ENCODE peak calls at places on chromosome 7, in eight cellular contexts. H is GM18507; G is stimulated activated CD8-positive, alpha-beta memory T cell treated with anti-CD3 and anti-CD28 coated beads, Interleukin-12 subunit alpha, Interleukin-12 subunit beta, amount 100 ng/mL, for 4 hours; O is GM20000; I is Calu3; U is activated CD4-positive, alpha-beta T cell treated with anti-CD3 and anti-CD28 coated beads for 4 hours; A is type B pancreatic cell; Y is AG20443. B is an unnamed sample.

GRCh38 chr7:70707823-70708243 is 424.1 kb upstream of the GALNT17 start:
- DNase-seq in H (no peak), G (no peak), O (no peak), I (no peak), U (no peak), A (no peak), Y (no peak), B (no peak)

GRCh38 chr7:114081606-114082425 is 163.0 kb upstream of the PPP1R3A start:
- DNase-seq in H (no peak), G (no peak), O (peak), I (peak), U (no peak), A (no peak), Y (peak), B (no peak)

GRCh38 chr7:21898265-21898930 is 47.3 kb downstream of the CDCA7L start:
- DNase-seq in H (peak), G (no peak), O (peak), I (no peak), U (no peak), A (no peak), Y (no peak), B (peak)

GRCh38 chr7:122225874-122226273 is 78.7 kb downstream of the FEZF1 start:
- DNase-seq in H (no peak), G (no peak), O (no peak), I (no peak), U (no peak), A (no peak), Y (no peak), B (no peak)

GRCh38 chr7:52017802-52018679 is 701.4 kb upstream of the COBL start:
- DNase-seq in H (no peak), G (no peak), O (peak), I (peak), U (no peak), A (no peak), Y (no peak), B (no peak)

GRCh38 chr7:133053321-133053891 is 28.5 kb downstream of the CHCHD3 start:
- DNase-seq in H (no peak), G (no peak), O (peak), I (no peak), U (no peak), A (no peak), Y (peak), B (no peak)

GRCh38 chr7:108627476-108628051 is 57.9 kb downstream of the DNAJB9 start:
- DNase-seq in H (no peak), G (no peak), O (no peak), I (no peak), U (no peak), A (no peak), Y (no peak), B (no peak)

GRCh38 chr7:21946228-21946709 is 570 bp upstream of the CDCA7L start:
- DNase-seq in H (no peak), G (no peak), O (no peak), I (no peak), U (no peak), A (no peak), Y (no peak), B (no peak)

GRCh38 chr7:123797673-123798526 is 47.1 kb upstream of the HYAL4 start:
- DNase-seq in H (no peak), G (no peak), O (no peak), I (peak), U (no peak), A (no peak), Y (peak), B (no peak)

GRCh38 chr7:141698247-141699015 is 3.5 kb downstream of the DENND11 start:
- DNase-seq in H (no peak), G (no peak), O (peak), I (no peak), U (no peak), A (no peak), Y (no peak), B (no peak)

GRCh38 chr7:27156508-27156898 is at the start of gene HOXA7:
- DNase-seq in H (no peak), G (no peak), O (no peak), I (no peak), U (no peak), A (peak), Y (peak), B (no peak)

GRCh38 chr7:104950754-104951153 is 63.3 kb upstream of the KMT2E start:
- DNase-seq in H (no peak), G (no peak), O (no peak), I (no peak), U (no peak), A (no peak), Y (peak), B (no peak)

GRCh38 chr7:112462236-112462635 is 12.0 kb downstream of the IFRD1 start:
- DNase-seq in H (no peak), G (no peak), O (no peak), I (peak), U (no peak), A (no peak), Y (peak), B (no peak)

GRCh38 chr7:26369519-26370385 is 78.1 kb downstream of the SNX10 start:
- DNase-seq in H (no peak), G (no peak), O (peak), I (peak), U (peak), A (no peak), Y (peak), B (no peak)

GRCh38 chr7:104955276-104955675 is 58.7 kb upstream of the KMT2E start:
- DNase-seq in H (no peak), G (no peak), O (no peak), I (no peak), U (no peak), A (no peak), Y (no peak), B (no peak)

GRCh38 chr7:109751241-109751640 is 1181.6 kb downstream of the DNAJB9 start:
- DNase-seq in H (no peak), G (no peak), O (no peak), I (no peak), U (no peak), A (no peak), Y (peak), B (no peak)

GRCh38 chr7:54664235-54665228 is 94.5 kb downstream of the SEC61G start:
- DNase-seq in H (peak), G (no peak), O (peak), I (peak), U (no peak), A (peak), Y (peak), B (peak)

GRCh38 chr7:132636581-132636980 is 60.3 kb upstream of the PLXNA4 start:
- DNase-seq in H (no peak), G (no peak), O (no peak), I (no peak), U (no peak), A (no peak), Y (no peak), B (no peak)

GRCh38 chr7:1749864-1750466 is 79.9 kb downstream of the ELFN1 start:
- DNase-seq in H (no peak), G (no peak), O (no peak), I (no peak), U (no peak), A (no peak), Y (no peak), B (no peak)

GRCh38 chr7:142412551-142413193 is 154.8 kb upstream of the PRSS58 start:
- DNase-seq in H (no peak), G (no peak), O (peak), I (peak), U (peak), A (no peak), Y (peak), B (peak)

GRCh38 chr7:122166708-122167107 is 22.7 kb upstream of the AASS start:
- DNase-seq in H (no peak), G (no peak), O (no peak), I (peak), U (no peak), A (no peak), Y (peak), B (no peak)

GRCh38 chr7:83005410-83005809 is 157.3 kb downstream of the PCLO start:
- DNase-seq in H (no peak), G (no peak), O (no peak), I (no peak), U (no peak), A (no peak), Y (no peak), B (no peak)

GRCh38 chr7:157009170-157009777 is 1.2 kb downstream of the MNX1 start:
- DNase-seq in H (peak), G (no peak), O (peak), I (peak), U (no peak), A (no peak), Y (no peak), B (no peak)

GRCh38 chr7:36216063-36216684 is 63.1 kb downstream of the EEPD1 start:
- DNase-seq in H (no peak), G (no peak), O (no peak), I (no peak), U (no peak), A (no peak), Y (peak), B (no peak)

GRCh38 chr7:149297034-149297755 is 35.2 kb downstream of the ZNF783 start:
- DNase-seq in H (no peak), G (no peak), O (no peak), I (no peak), U (no peak), A (no peak), Y (no peak), B (no peak)

GRCh38 chr7:107309296-107309695 is 140.5 kb downstream of the HBP1 start:
- DNase-seq in H (no peak), G (no peak), O (no peak), I (no peak), U (no peak), A (no peak), Y (no peak), B (no peak)

GRCh38 chr7:2066251-2066919 is 166.4 kb downstream of the MAD1L1 start:
- DNase-seq in H (no peak), G (no peak), O (peak), I (no peak), U (peak), A (no peak), Y (no peak), B (no peak)

GRCh38 chr7:109259151-109259550 is 689.5 kb downstream of the DNAJB9 start:
- DNase-seq in H (peak), G (no peak), O (no peak), I (no peak), U (no peak), A (no peak), Y (no peak), B (no peak)

GRCh38 chr7:3495957-3496356 is 194.9 kb downstream of the SDK1 start:
- DNase-seq in H (no peak), G (no peak), O (no peak), I (no peak), U (no peak), A (no peak), Y (no peak), B (no peak)

GRCh38 chr7:22676385-22676784 is 50.6 kb upstream of the IL6 start:
- DNase-seq in H (no peak), G (no peak), O (no peak), I (no peak), U (no peak), A (no peak), Y (no peak), B (no peak)

GRCh38 chr7:55438085-55438764 is 73.1 kb downstream of the LANCL2 start:
- DNase-seq in H (no peak), G (no peak), O (no peak), I (no peak), U (no peak), A (no peak), Y (no peak), B (no peak)

GRCh38 chr7:100829150-100829716 is 1.9 kb upstream of the EPHB4 start:
- DNase-seq in H (no peak), G (no peak), O (peak), I (no peak), U (no peak), A (no peak), Y (no peak), B (no peak)

GRCh38 chr7:24381919-24382505 is 98.0 kb downstream of the NPY start:
- DNase-seq in H (peak), G (no peak), O (peak), I (no peak), U (no peak), A (no peak), Y (peak), B (peak)

GRCh38 chr7:3154881-3155494 is 111.3 kb upstream of the CARD11 start:
- DNase-seq in H (peak), G (peak), O (peak), I (peak), U (peak), A (no peak), Y (peak), B (no peak)

GRCh38 chr7:124137664-124138063 is 104.8 kb upstream of the TMEM229A start:
- DNase-seq in H (no peak), G (no peak), O (no peak), I (no peak), U (no peak), A (no peak), Y (no peak), B (no peak)